ENCODE peak calls at places on chromosome 6, in seven cellular contexts. V, A, X, C, R, M and U are unnamed samples.

GRCh38 chr6:17059022-17059421 is 42.8 kb upstream of the STMND1 start:
- DNase-seq in V (no peak), A (no peak), X (no peak), C (no peak), R (no peak), M (no peak), U (no peak)

GRCh38 chr6:144480518-144480917 is 195.4 kb downstream of the UTRN start:
- DNase-seq in V (no peak), A (no peak), X (no peak), C (no peak), R (no peak), M (no peak), U (no peak)

GRCh38 chr6:47147175-47147727 is 105.1 kb upstream of the ADGRF1 start:
- DNase-seq in V (no peak), A (no peak), X (no peak), C (no peak), R (no peak), M (no peak), U (no peak)

GRCh38 chr6:25318589-25318988 is 39.4 kb downstream of the CARMIL1 start:
- DNase-seq in V (no peak), A (no peak), X (no peak), C (no peak), R (no peak), M (no peak), U (no peak)

GRCh38 chr6:2764610-2765165 is 505 bp upstream of the WRNIP1 start:
- DNase-seq in V (peak; percentile 56), A (peak; percentile 78), X (peak; percentile 92), C (no peak), R (peak; percentile 40), M (peak; percentile 69), U (no peak)

GRCh38 chr6:30311669-30312068 is 15.1 kb upstream of the TRIM39 start:
- DNase-seq in V (no peak), A (no peak), X (no peak), C (no peak), R (no peak), M (no peak), U (no peak)

GRCh38 chr6:37781788-37782187 is 37.7 kb upstream of the ZFAND3 start:
- DNase-seq in V (no peak), A (no peak), X (no peak), C (no peak), R (no peak), M (no peak), U (no peak)

GRCh38 chr6:128600397-128600951 is 80.1 kb upstream of the PTPRK start:
- DNase-seq in V (no peak), A (no peak), X (peak; percentile 96), C (no peak), R (no peak), M (peak; percentile 76), U (no peak)

GRCh38 chr6:128492386-128492785 is 28.0 kb downstream of the PTPRK start:
- DNase-seq in V (no peak), A (no peak), X (no peak), C (peak; percentile 43), R (no peak), M (no peak), U (no peak)

GRCh38 chr6:168294901-168295300 is 24.7 kb downstream of the DACT2 start:
- DNase-seq in V (no peak), A (no peak), X (no peak), C (no peak), R (no peak), M (no peak), U (no peak)

GRCh38 chr6:157845493-157846259 is 22.6 kb downstream of the SNX9 start:
- DNase-seq in V (no peak), A (no peak), X (peak; percentile 32), C (no peak), R (no peak), M (no peak), U (no peak)
- H3K4me1 ChIP-seq in V (peaks cover 24% of the 10 kb centered on the region), A (peaks cover 11% of the 10 kb centered on the region), X (peaks cover 68% of the 10 kb centered on the region), C (peaks cover 51% of the 10 kb centered on the region), R (peaks cover 64% of the 10 kb centered on the region), M (peaks cover 10% of the 10 kb centered on the region), U (peaks cover 9% of the 10 kb centered on the region)

GRCh38 chr6:82205793-82206425 is 41.6 kb downstream of the IBTK start:
- DNase-seq in V (no peak), A (no peak), X (no peak), C (no peak), R (no peak), M (peak; percentile 25), U (no peak)
- H3K27ac ChIP-seq in V (no peak overlapping the region), A (no peak overlapping the region), X (no peak overlapping the region), C (no peak overlapping the region), R (no peak overlapping the region), M (no peak overlapping the region), U (no peak overlapping the region)

GRCh38 chr6:54050750-54051149 is 60.5 kb upstream of the MLIP start:
- DNase-seq in V (no peak), A (no peak), X (no peak), C (no peak), R (no peak), M (no peak), U (no peak)

GRCh38 chr6:54057068-54057467 is 54.2 kb upstream of the MLIP start:
- DNase-seq in V (no peak), A (no peak), X (no peak), C (no peak), R (no peak), M (no peak), U (no peak)

GRCh38 chr6:54056105-54056504 is 55.1 kb upstream of the MLIP start:
- DNase-seq in V (no peak), A (no peak), X (no peak), C (no peak), R (no peak), M (no peak), U (no peak)

GRCh38 chr6:54058236-54058635 is 53.0 kb upstream of the MLIP start:
- DNase-seq in V (no peak), A (no peak), X (no peak), C (no peak), R (no peak), M (no peak), U (no peak)

GRCh38 chr6:54053893-54054391 is 57.3 kb upstream of the MLIP start:
- DNase-seq in V (no peak), A (peak; percentile 68), X (peak; percentile 93), C (no peak), R (peak; percentile 38), M (peak; percentile 92), U (no peak)
- H3K4me3 ChIP-seq in V (no peak overlapping the region), A (no peak overlapping the region), X (peak overlapping the region; percentile 33), C (no peak overlapping the region), R (peak overlapping the region; percentile 58), M (no peak overlapping the region), U (no peak overlapping the region)

DNA sequence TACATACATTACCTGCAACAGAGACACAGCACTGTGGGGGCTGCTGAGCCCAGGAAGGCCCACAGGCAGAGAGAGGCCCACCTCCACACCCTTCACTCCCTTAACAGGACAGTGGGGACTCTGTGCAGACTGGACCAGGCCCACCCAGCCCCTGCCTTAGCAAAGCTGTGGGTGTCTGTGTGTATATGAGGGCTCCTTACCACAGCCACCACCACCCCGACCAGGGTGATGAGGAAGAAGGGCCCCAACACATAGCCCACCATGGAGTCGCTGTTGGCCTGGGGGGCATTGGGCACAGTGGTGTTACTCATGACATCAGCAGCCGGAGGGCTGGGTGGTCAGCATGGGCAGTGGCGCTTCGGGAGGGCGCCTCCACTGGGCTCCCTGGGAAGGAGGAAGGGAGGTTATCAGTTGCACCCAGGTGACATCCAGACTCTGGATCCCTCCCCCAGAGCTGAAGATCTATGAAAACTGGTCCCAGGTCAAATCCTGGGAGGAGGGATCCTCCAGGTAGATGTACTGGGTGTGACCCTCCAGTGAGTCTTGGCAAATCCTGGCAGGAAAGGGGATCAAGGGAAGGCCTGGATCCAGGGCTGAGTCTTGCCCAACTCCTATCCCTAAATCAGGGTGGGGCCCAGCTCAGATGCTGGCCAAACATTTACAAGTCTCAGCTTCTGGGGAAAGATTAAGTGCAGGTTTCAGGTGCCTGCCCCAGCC is 1.2 kb downstream of the SMIM29 start:
- DNase-seq in V (no peak), A (peak; percentile 31), X (peak; percentile 39), C (no peak), R (no peak), M (peak; percentile 37), U (peak; percentile 65)
- H3K4me1 ChIP-seq in V (peaks cover 26% of the 10 kb centered on the region), A (peaks cover 3% of the 10 kb centered on the region), X (peaks cover 28% of the 10 kb centered on the region), C (peaks cover 46% of the 10 kb centered on the region), R (peaks cover 32% of the 10 kb centered on the region), M (peaks cover 2% of the 10 kb centered on the region), U (peaks cover 7% of the 10 kb centered on the region)

DNA sequence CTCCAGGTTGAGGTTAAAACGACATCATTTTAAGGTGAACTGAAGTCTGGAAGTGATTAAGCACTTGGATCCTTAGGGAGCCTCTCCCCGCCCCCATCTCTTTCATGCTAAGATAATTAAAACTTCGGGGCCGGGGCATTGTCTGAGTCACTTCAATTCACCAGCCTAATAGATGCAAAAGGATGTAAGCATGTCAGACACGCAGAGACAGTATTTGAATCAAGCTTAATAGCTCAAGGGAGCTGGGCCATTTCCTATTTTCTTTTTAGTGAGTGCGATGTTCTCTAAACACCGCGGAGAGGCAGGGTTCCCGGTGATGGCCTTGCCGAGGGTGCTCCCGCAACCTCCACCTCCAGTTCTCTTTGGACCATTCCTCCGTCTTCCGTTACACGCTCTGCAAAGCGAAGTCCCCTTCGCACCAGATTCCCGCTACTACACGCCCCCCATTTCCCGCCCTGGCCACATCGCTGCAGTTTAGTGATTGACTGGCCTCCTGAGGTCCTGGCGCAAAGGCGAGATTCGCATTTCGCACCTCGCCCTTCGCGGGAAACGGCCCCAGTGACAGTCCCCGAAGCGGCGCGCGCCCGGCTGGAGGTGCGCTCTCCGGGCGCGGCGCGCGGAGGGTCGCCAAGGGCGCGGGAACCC is 516 bp upstream of the IRF4 start:
- DNase-seq in V (no peak), A (no peak), X (peak; percentile 42), C (no peak), R (no peak), M (peak; percentile 68), U (no peak)
- H3K27ac ChIP-seq in V (no peak overlapping the region), A (no peak overlapping the region), X (no peak overlapping the region), C (no peak overlapping the region), R (no peak overlapping the region), M (no peak overlapping the region), U (no peak overlapping the region)

DNA sequence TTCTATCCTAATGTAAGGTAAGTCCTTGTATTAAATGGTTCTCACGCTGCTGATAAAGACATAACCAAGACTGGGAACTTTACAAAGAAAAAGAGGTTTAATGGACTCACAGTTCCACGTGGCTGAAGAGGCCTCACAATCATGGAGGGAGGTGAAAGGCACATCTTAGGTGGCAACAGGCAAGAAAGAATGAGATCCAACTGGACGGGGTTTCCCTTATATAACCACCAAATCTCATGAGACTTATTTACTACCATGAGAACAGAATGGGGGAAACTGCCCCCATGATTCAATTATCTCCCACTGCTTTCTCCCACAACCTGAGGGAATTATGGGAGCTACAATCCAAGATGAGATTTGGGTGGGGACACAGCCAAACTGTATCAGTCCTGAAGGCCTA is 136.6 kb downstream of the HTR1B start:
- DNase-seq in V (no peak), A (no peak), X (no peak), C (no peak), R (no peak), M (no peak), U (no peak)
- H3K4me3 ChIP-seq in V (no peak overlapping the region), A (no peak overlapping the region), X (no peak overlapping the region), C (no peak overlapping the region), R (no peak overlapping the region), M (no peak overlapping the region), U (no peak overlapping the region)